ENCODE peak calls at places on chromosomes 2 and 18, in nine cellular contexts. I, M, B, L, W, S, Y, V and F are unnamed samples.

GRCh38 chr18:58216071-58216471 is 172.0 kb downstream of the NEDD4L start:
- DNase-seq in V (no peak), L (no peak), B (peak; percentile 69), S (peak; percentile 75), W (peak; percentile 52), M (peak; percentile 78), I (no peak), Y (no peak), F (peak; percentile 56)

GRCh38 chr18:36297419-36298112 is at the start of gene FHOD3:
- DNase-seq in W (peak; percentile 80), M (peak; percentile 92), I (no peak), S (peak; percentile 52), L (peak; percentile 84), V (no peak), B (peak; percentile 46), Y (no peak), F (peak; percentile 99)

GRCh38 chr2:36597532-36598377 is at the start of gene FEZ2:
- DNase-seq in W (peak; percentile 80), Y (peak; percentile 51), I (peak; percentile 95), S (peak; percentile 76), B (peak; percentile 84), M (peak; percentile 96), L (peak; percentile 80), V (peak; percentile 80), F (peak; percentile 95)

GRCh38 chr18:2882201-2882600 is 35.4 kb downstream of the EMILIN2 start:
- DNase-seq in Y (no peak), S (no peak), W (no peak), I (no peak), L (no peak), V (no peak), B (no peak), M (no peak), F (no peak)

GRCh38 chr2:170850251-170850650 is 33.6 kb downstream of the GAD1 start:
- DNase-seq in M (peak; percentile 34), Y (no peak), B (no peak), S (no peak), V (no peak), W (no peak), I (no peak), L (no peak), F (no peak)

GRCh38 chr18:37361223-37362157 is 204.1 kb downstream of the CELF4 start:
- DNase-seq in M (peak; percentile 71), S (no peak), L (no peak), V (peak; percentile 15), W (no peak), B (no peak), Y (no peak), I (no peak), F (peak; percentile 69)

GRCh38 chr2:36356199-36356989 is 816 bp downstream of the CRIM1 start:
- DNase-seq in B (no peak), W (peak; percentile 75), L (peak; percentile 66), V (peak; percentile 75), I (peak; percentile 86), Y (no peak), S (no peak), M (peak; percentile 82), F (peak; percentile 73)

GRCh38 chr18:35581555-35582309 is at the start of gene GALNT1:
- DNase-seq in S (peak; percentile 3), V (no peak), Y (no peak), L (peak; percentile 35), I (peak; percentile 91), W (peak; percentile 26), M (peak; percentile 67), B (peak; percentile 37), F (peak; percentile 84)

GRCh38 chr2:151237422-151238012 is 24.1 kb downstream of the RBM43 start:
- DNase-seq in S (peak; percentile 77), L (no peak), M (no peak), Y (peak; percentile 12), I (no peak), B (no peak), V (peak; percentile 12), W (peak; percentile 59), F (no peak)

GRCh38 chr2:38685116-38685735 is 19.3 kb downstream of the GALM start:
- DNase-seq in Y (no peak), S (no peak), L (no peak), I (no peak), V (no peak), M (no peak), W (peak; percentile 22), B (no peak), F (no peak)

GRCh38 chr2:237540823-237541222 is 25.6 kb upstream of the PRLH start:
- DNase-seq in Y (peak; percentile 40), W (peak; percentile 37), V (no peak), S (peak; percentile 20), I (peak; percentile 80), B (peak; percentile 86), L (peak; percentile 87), M (no peak), F (no peak)

GRCh38 chr2:101418704-101419663 is 31.7 kb upstream of the CREG2 start:
- DNase-seq in B (peak; percentile 68), V (peak; percentile 73), M (peak; percentile 74), L (peak; percentile 49), W (peak; percentile 37), I (no peak), Y (peak; percentile 71), S (peak; percentile 45), F (peak; percentile 69)

GRCh38 chr18:34780856-34781255 is 70.8 kb downstream of the DTNA start:
- DNase-seq in V (no peak), I (no peak), M (no peak), Y (no peak), W (no peak), B (no peak), L (no peak), S (no peak), F (no peak)

GRCh38 chr18:54247488-54248175 is 21.7 kb upstream of the POLI start:
- DNase-seq in Y (no peak), B (no peak), M (peak; percentile 51), V (no peak), W (no peak), L (no peak), S (peak; percentile 29), I (no peak), F (no peak)

GRCh38 chr2:221245045-221245444 is 327.1 kb downstream of the EPHA4 start:
- DNase-seq in V (no peak), S (no peak), M (no peak), B (no peak), W (no peak), I (no peak), Y (no peak), L (no peak), F (no peak)

GRCh38 chr2:122523981-122524380 is 768.5 kb downstream of the TSN start:
- DNase-seq in B (no peak), W (no peak), S (no peak), I (no peak), Y (no peak), M (no peak), V (no peak), L (no peak), F (no peak)
- H3K36me3 ChIP-seq in B (no peaks in the 10 kb centered on the region), W (no peaks in the 10 kb centered on the region), S (no peaks in the 10 kb centered on the region), I (no peaks in the 10 kb centered on the region), Y (no peaks in the 10 kb centered on the region), M (no peaks in the 10 kb centered on the region), V (no peaks in the 10 kb centered on the region), L (no peaks in the 10 kb centered on the region), F (no peaks in the 10 kb centered on the region)

DNA sequence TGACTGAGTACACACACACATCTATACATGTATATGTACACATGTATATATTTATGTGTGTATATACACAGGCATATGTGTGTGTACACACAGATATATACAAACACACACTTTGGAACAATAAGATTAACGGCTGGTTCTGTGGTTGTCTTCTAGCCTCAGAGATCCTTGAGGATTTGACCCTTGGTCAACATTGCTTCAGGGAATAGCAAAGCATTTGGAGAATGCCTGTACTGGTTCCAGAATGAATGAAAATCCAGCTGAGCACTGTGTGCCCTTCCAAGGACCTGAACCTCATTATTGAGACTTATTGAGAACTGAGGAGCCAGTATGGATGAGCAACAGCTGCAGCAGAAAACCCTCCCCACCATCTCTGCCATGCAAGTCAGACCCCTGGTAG is 166.4 kb upstream of the NCKAP5 start:
- DNase-seq in L (no peak), S (no peak), I (no peak), B (no peak), Y (no peak), W (no peak), V (no peak), M (no peak), F (no peak)
- H3K36me3 ChIP-seq in L (no peaks in the 10 kb centered on the region), S (no peaks in the 10 kb centered on the region), I (no peaks in the 10 kb centered on the region), B (no peaks in the 10 kb centered on the region), Y (no peaks in the 10 kb centered on the region), W (no peaks in the 10 kb centered on the region), V (no peaks in the 10 kb centered on the region), M (no peaks in the 10 kb centered on the region), F (no peaks in the 10 kb centered on the region)

GRCh38 chr18:78796693-78797455 is 182.7 kb upstream of the SALL3 start:
- DNase-seq in M (no peak), B (no peak), W (no peak), V (no peak), I (peak; percentile 73), S (no peak), L (no peak), Y (no peak), F (no peak)

GRCh38 chr18:78798402-78799175 is 181.0 kb upstream of the SALL3 start:
- DNase-seq in V (no peak), W (no peak), Y (no peak), S (no peak), B (no peak), M (no peak), L (no peak), I (peak; percentile 61), F (no peak)

GRCh38 chr18:78799382-78800089 is 180.1 kb upstream of the SALL3 start:
- DNase-seq in W (no peak), B (no peak), Y (no peak), M (no peak), I (peak; percentile 71), L (no peak), S (no peak), V (no peak), F (no peak)

GRCh38 chr18:78794031-78794430 is 185.6 kb upstream of the SALL3 start:
- DNase-seq in V (no peak), L (no peak), W (no peak), S (no peak), Y (no peak), I (peak; percentile 54), B (no peak), M (no peak), F (no peak)

GRCh38 chr18:78797499-78797898 is 182.1 kb upstream of the SALL3 start:
- DNase-seq in S (no peak), I (no peak), M (no peak), Y (no peak), V (no peak), B (no peak), W (no peak), L (no peak), F (no peak)
- H3K36me3 ChIP-seq in S (no peaks in the 10 kb centered on the region), I (no peaks in the 10 kb centered on the region), M (no peaks in the 10 kb centered on the region), Y (no peaks in the 10 kb centered on the region), V (no peaks in the 10 kb centered on the region), B (no peaks in the 10 kb centered on the region), W (no peaks in the 10 kb centered on the region), L (no peaks in the 10 kb centered on the region), F (no peaks in the 10 kb centered on the region)

DNA sequence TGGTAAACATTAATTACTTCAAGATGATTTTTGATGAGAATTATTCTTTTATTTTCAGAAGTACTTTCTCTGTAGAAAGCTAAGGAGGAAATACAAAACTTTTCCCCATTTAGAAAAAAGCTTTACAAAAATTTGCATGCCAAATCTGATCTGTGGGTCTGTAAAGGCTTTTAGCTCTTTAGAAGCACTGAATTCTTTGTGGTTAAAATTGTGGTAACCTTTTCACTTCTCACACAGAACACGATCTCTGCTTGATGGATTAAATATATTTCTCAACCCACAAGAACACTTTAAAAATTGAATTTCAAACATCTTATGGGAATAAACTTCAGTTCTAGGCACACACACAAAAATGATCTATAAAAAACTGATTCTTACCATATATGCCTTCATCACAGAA is 63.7 kb downstream of the VIL1 start:
- DNase-seq in W (no peak), S (no peak), Y (no peak), V (no peak), M (no peak), I (no peak), B (no peak), L (no peak), F (no peak)
- H3K36me3 ChIP-seq in W (no peaks in the 10 kb centered on the region), S (peaks cover 23% of the 10 kb centered on the region), Y (no peaks in the 10 kb centered on the region), V (peaks cover 48% of the 10 kb centered on the region), M (peaks cover 75% of the 10 kb centered on the region), I (peaks cover 99% of the 10 kb centered on the region), B (no peaks in the 10 kb centered on the region), L (no peaks in the 10 kb centered on the region), F (peaks cover 7% of the 10 kb centered on the region)